ENCODE peak calls at places on chromosome 14, in four cellular contexts. B is astrocyte, U is tibial nerve, E is coronary artery. J is an unnamed sample.

GRCh38 chr14:99229654-99230215 is 42.3 kb downstream of the BCL11B start:
- DNase-seq in B (peak), U (no peak), E (no peak), J (no peak)

GRCh38 chr14:20274062-20274461 is 31.7 kb downstream of the TTC5 start:
- DNase-seq in B (no peak), U (no peak), E (no peak), J (no peak)

GRCh38 chr14:33580221-33580749 is 370.6 kb downstream of the EGLN3 start:
- DNase-seq in B (no peak), U (no peak), E (no peak), J (peak)

GRCh38 chr14:98950356-98950895 is 321.6 kb downstream of the BCL11B start:
- DNase-seq in B (no peak), U (no peak), E (peak), J (no peak)

GRCh38 chr14:38931969-38932652 is 170.9 kb downstream of the SEC23A start:
- DNase-seq in B (no peak), U (no peak), E (no peak), J (no peak)

GRCh38 chr14:20455355-20456300 is 602 bp downstream of the APEX1 start:
- DNase-seq in B (peak), U (no peak), E (no peak), J (no peak)

GRCh38 chr14:85878874-85879273 is 348.9 kb downstream of the FLRT2 start:
- DNase-seq in B (no peak), U (no peak), E (no peak), J (no peak)

GRCh38 chr14:38073641-38074040 is 134.1 kb upstream of the SSTR1 start:
- DNase-seq in B (no peak), U (no peak), E (no peak), J (no peak)

GRCh38 chr14:53620890-53621289 is 335.7 kb downstream of the BMP4 start:
- DNase-seq in B (no peak), U (no peak), E (no peak), J (no peak)

GRCh38 chr14:60106341-60106740 is 14.6 kb downstream of the PCNX4 start:
- DNase-seq in B (peak), U (no peak), E (no peak), J (no peak)

GRCh38 chr14:90093942-90094595 is 32.3 kb downstream of the KCNK13 start:
- DNase-seq in B (peak), U (no peak), E (no peak), J (no peak)

GRCh38 chr14:92310776-92311375 is 12.1 kb upstream of the SLC24A4 start:
- DNase-seq in B (no peak), U (no peak), E (no peak), J (no peak)

GRCh38 chr14:32593290-32593942 is 264.3 kb downstream of the AKAP6 start:
- DNase-seq in B (peak), U (no peak), E (no peak), J (no peak)

GRCh38 chr14:42541535-42542001 is 934.9 kb downstream of the LRFN5 start:
- DNase-seq in B (peak), U (no peak), E (no peak), J (no peak)

GRCh38 chr14:92846162-92846897 is 52.2 kb downstream of the GOLGA5 start:
- DNase-seq in B (peak), U (no peak), E (no peak), J (no peak)

GRCh38 chr14:56116128-56116900 is 1.9 kb upstream of the PELI2 start:
- DNase-seq in B (no peak), U (no peak), E (no peak), J (no peak)

GRCh38 chr14:44168566-44168965 is 338.5 kb downstream of the FSCB start:
- DNase-seq in B (no peak), U (no peak), E (no peak), J (no peak)

GRCh38 chr14:94689218-94689984 is 77.2 kb downstream of the SERPINA3 start:
- DNase-seq in B (peak), U (peak), E (no peak), J (peak)

DNA sequence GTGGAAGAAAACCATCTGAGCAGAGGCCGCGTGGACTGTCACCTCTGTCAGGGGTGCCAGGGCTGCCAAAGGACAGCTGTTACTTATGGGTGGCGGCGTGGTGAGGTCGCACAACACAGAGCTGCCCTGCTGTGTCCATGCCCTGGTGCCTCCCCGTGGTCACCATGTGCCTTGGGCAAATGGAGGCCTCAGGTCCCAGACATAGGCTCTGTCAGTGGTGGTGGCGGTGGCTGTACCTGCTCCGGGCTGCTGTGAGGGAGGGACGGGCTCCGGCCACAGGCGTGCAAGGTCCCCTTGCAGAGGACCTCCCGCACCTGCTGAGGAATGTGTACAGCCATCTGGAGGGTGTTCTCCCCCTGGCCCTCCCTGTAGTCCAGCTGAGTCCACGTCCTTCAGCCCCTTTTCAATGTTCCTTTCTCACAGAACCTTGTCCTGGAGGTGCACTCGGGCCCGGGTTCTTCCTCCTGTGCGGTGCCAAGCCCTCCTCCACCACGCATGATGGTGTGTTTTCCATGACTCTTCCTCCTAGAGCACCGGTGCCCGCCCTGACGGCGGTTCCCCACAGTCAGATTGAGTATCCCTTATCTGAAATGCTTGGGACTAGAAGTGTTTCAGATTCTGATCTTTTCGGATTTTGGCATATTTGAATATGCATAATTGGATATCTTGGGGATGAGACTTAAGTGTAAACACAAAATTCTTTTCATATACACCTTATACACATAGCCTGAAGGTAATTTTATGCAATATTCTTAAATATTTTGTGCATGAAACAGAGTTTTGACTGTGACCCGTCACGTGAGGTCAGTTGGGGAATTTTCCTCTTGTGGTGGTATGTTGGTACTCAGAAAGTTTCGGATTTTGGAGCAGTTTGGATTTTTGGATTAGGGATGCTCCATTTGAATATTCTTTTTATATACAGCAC is 49.8 kb downstream of the TRAF3 start:
- DNase-seq in B (no peak), U (no peak), E (no peak), J (no peak)
- H3K27ac ChIP-seq in B (no peak), U (no peak), E (no peak), J (no peak)

GRCh38 chr14:101730626-101731186 is 30.8 kb upstream of the PPP2R5C start:
- DNase-seq in B (no peak), U (no peak), E (no peak), J (no peak)

GRCh38 chr14:101734241-101734847 is 27.2 kb upstream of the PPP2R5C start:
- DNase-seq in B (no peak), U (no peak), E (peak), J (no peak)

GRCh38 chr14:101731187-101732080 is 30.1 kb upstream of the PPP2R5C start:
- DNase-seq in B (peak), U (no peak), E (peak), J (peak)

GRCh38 chr14:101733211-101733610 is 28.3 kb upstream of the PPP2R5C start:
- DNase-seq in B (peak), U (no peak), E (peak), J (no peak)

DNA sequence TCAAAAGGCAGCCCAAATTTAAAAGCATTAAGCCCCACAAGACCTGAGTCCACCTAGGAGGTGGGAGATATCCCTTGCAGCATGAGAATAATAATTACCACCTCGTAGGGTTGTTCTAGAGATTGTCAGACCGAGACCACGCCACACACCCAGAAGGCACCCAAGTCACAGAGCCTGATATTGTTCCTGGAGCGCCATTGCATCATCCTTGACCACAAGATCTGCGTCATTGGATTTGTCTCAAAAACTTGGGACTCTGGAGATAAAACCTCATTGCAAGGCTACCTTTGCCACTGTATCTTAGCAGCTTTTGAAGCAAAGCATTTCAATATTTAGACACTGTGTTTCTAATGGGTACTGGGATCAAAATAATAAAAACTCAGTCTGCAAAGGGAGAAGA is 29.4 kb upstream of the PPP2R5C start:
- DNase-seq in B (no peak), U (no peak), E (no peak), J (no peak)
- H3K4me3 ChIP-seq in B (no peak), U (no peak), E (no peak), J (no peak)

GRCh38 chr14:105026789-105027563 is 6.1 kb upstream of the CDCA4 start:
- DNase-seq in B (peak), U (no peak), E (no peak), J (no peak)
- H3K27ac ChIP-seq in B (peak), U (no peak), E (no peak), J (no peak)

GRCh38 chr14:51081209-51081608 is 13.7 kb downstream of the TRIM9 start:
- DNase-seq in B (peak), U (no peak), E (no peak), J (no peak)
- H3K4me3 ChIP-seq in B (no peak), U (no peak), E (no peak), J (no peak)

GRCh38 chr14:100902295-100902694 is 1.2 kb downstream of the RTL1 start:
- DNase-seq in B (no peak), U (no peak), E (no peak), J (no peak)
- H3K27ac ChIP-seq in B (no peak), U (no peak), E (no peak), J (no peak)

GRCh38 chr14:73884438-73885190 is 2.0 kb upstream of the ZNF410 start:
- DNase-seq in B (no peak), U (no peak), E (no peak), J (no peak)
- H3K4me3 ChIP-seq in B (no peak), U (no peak), E (peak), J (no peak)

GRCh38 chr14:100989924-100990323 is 86.4 kb upstream of the RTL1 start:
- DNase-seq in B (peak), U (no peak), E (no peak), J (no peak)
- H3K27ac ChIP-seq in B (peak), U (no peak), E (no peak), J (no peak)

DNA sequence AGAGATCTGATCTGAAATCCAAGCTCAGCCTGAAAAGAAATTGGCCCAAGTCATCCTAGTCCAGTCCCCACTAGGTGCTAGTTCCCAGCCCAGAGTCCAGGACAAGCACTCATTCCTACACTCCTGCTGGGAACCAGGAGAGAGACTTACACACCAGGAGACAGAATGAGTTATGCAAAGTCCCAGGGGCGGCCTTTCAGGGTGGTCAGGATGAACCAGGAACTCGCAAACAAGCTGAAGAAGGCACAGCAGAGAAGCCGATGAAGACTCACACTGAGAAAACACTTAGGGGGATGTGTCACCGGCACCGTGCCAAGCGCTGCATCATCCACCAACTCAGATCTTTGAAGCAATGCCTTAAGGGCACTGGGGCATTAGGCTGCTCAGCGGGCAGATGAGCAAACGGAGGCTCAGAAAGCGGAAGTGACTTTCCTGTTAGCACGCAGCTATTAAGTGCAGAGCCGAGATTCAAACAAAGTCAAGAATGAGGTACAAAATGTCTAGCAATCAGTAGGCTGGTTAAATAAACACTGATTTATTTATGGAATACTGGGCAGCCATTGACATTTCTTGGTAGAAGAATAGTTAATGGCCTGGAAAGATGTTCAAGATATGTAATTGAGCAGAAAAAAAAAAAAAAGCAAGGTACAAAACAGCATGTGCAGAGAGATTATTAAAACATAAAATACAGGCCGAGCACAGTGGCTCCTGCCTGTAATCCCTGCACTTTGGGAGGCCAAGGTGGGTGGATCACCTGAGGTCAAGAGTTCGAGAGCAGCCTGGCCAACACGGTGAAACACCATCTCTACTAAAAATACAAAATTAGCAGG is 78.7 kb downstream of the LRRC74A start:
- DNase-seq in B (peak), U (no peak), E (no peak), J (peak)
- H3K4me3 ChIP-seq in B (peak), U (no peak), E (peak), J (no peak)

DNA sequence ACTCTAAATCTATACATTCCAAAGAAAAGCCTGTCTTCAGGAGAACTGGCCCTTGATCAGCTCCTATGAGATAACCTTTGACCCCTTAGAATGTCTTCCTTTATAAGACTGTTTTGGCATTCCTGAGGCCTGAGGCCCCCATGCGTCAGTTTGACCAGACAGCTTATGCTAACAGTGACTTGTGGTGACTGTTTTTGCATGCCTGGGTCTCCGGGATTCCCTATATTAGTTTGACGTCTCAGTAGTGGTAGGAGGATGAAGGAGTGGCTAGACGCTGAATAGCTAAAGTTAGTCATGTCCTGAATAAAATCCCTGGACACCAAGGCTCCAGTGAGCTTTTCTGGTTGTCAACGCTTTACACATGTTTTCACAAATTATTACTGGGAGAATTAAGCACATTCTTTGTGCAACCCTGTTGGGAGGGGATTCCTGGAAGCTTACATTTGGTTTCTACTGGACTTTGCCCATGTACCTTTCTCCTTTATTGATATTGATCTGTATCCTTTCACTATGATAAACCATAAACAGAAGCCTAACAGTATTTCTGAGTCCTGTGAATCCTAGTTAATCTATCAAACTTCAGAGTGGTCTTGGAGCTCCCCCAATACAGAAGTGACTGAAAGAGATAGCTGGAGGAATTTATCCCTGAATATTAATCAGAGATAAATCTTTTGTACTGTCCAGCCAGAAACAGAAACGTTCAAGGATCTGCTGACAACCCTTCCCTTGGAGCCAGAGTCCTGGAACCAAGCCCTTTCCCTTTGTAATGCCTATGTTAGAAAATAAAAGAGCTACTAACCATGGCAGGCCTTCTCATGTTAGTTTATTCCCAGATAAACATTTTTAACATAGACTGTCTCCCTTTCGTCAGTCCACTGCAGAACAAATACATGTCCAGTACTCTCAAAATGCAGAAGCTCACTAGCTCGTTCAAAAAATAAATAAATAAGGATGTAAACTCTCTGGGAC is 479.2 kb downstream of the RPS29 start:
- DNase-seq in B (peak), U (no peak), E (no peak), J (no peak)
- H3K27ac ChIP-seq in B (no peak), U (no peak), E (no peak), J (no peak)